ENCODE peak calls at places on chromosomes 13 and 19, in eight cellular contexts. One of them, this sample, is unnamed.
A peak's percentile ranks its signal among the peaks of the same experiment; 100 is the strongest.

GRCh38 chr13:53781941-53782340 is 753.3 kb downstream of the OLFM4 start:
- DNase-seq in HFF-Myc: no peak
- DNase-seq in GM20000: no peak
- DNase-seq in A549: no peak
- DNase-seq in RWPE1: peak; percentile 4
- DNase-seq in choroid plexus epithelial cell: no peak
- DNase-seq in upper lobe of left lung: no peak
- DNase-seq in GM06990: no peak
- DNase-seq in this sample: no peak

GRCh38 chr19:44607049-44607448 is 6.3 kb upstream of the IGSF23 start:
- DNase-seq in GM06990: no peak
- DNase-seq in A549: no peak
- DNase-seq in choroid plexus epithelial cell: no peak
- DNase-seq in RWPE1: peak; percentile 23
- DNase-seq in GM20000: no peak
- DNase-seq in HFF-Myc: no peak
- DNase-seq in upper lobe of left lung: no peak
- DNase-seq in this sample: no peak

GRCh38 chr19:4227771-4228170 is 1.6 kb upstream of the EBI3 start:
- DNase-seq in choroid plexus epithelial cell: no peak
- DNase-seq in HFF-Myc: no peak
- DNase-seq in RWPE1: no peak
- DNase-seq in GM20000: no peak
- DNase-seq in GM06990: no peak
- DNase-seq in A549: no peak
- DNase-seq in upper lobe of left lung: no peak
- DNase-seq in this sample: no peak

GRCh38 chr19:12660980-12661379 is 5.6 kb downstream of the MAN2B1 start:
- DNase-seq in GM20000: no peak
- DNase-seq in choroid plexus epithelial cell: no peak
- DNase-seq in GM06990: no peak
- DNase-seq in RWPE1: no peak
- DNase-seq in HFF-Myc: no peak
- DNase-seq in A549: no peak
- DNase-seq in upper lobe of left lung: no peak
- DNase-seq in this sample: no peak

GRCh38 chr19:51439021-51439465 is 19.2 kb downstream of the SIGLEC8 start:
- DNase-seq in RWPE1: peak; percentile 10
- DNase-seq in HFF-Myc: no peak
- DNase-seq in GM20000: peak; percentile 59
- DNase-seq in choroid plexus epithelial cell: peak; percentile 8
- DNase-seq in upper lobe of left lung: no peak
- DNase-seq in A549: no peak
- DNase-seq in GM06990: no peak
- DNase-seq in this sample: no peak

GRCh38 chr19:50496189-50497029 is 14.6 kb downstream of the JOSD2 start:
- DNase-seq in upper lobe of left lung: peak; percentile 69
- DNase-seq in A549: no peak
- DNase-seq in HFF-Myc: no peak
- DNase-seq in GM20000: no peak
- DNase-seq in GM06990: no peak
- DNase-seq in RWPE1: no peak
- DNase-seq in choroid plexus epithelial cell: no peak
- DNase-seq in this sample: no peak

GRCh38 chr13:86591862-86592261 is 792.6 kb upstream of the SLITRK6 start:
- DNase-seq in HFF-Myc: no peak
- DNase-seq in A549: no peak
- DNase-seq in GM20000: no peak
- DNase-seq in upper lobe of left lung: no peak
- DNase-seq in RWPE1: peak; percentile 16
- DNase-seq in choroid plexus epithelial cell: peak; percentile 71
- DNase-seq in GM06990: no peak
- DNase-seq in this sample: no peak

GRCh38 chr19:44540736-44541135 is 11.3 kb upstream of the CEACAM20 start:
- DNase-seq in upper lobe of left lung: no peak
- DNase-seq in GM20000: no peak
- DNase-seq in HFF-Myc: no peak
- DNase-seq in A549: no peak
- DNase-seq in RWPE1: no peak
- DNase-seq in choroid plexus epithelial cell: no peak
- DNase-seq in GM06990: no peak
- DNase-seq in this sample: no peak

GRCh38 chr19:55113570-55114039 is 3.8 kb downstream of the PPP1R12C start:
- DNase-seq in GM06990: no peak
- DNase-seq in upper lobe of left lung: peak; percentile 75
- DNase-seq in GM20000: peak; percentile 61
- DNase-seq in A549: peak; percentile 56
- DNase-seq in choroid plexus epithelial cell: peak; percentile 96
- DNase-seq in HFF-Myc: peak; percentile 82
- DNase-seq in RWPE1: peak; percentile 34
- DNase-seq in this sample: peak; percentile 82

GRCh38 chr19:8335343-8336071 is 7.6 kb downstream of the KANK3 start:
- DNase-seq in A549: peak; percentile 38
- DNase-seq in RWPE1: no peak
- DNase-seq in choroid plexus epithelial cell: no peak
- DNase-seq in upper lobe of left lung: peak; percentile 88
- DNase-seq in HFF-Myc: no peak
- DNase-seq in GM06990: peak; percentile 68
- DNase-seq in GM20000: peak; percentile 82
- DNase-seq in this sample: no peak

GRCh38 chr13:93903909-93904308 is 575.6 kb downstream of the DCT start:
- DNase-seq in choroid plexus epithelial cell: peak; percentile 41
- DNase-seq in upper lobe of left lung: no peak
- DNase-seq in HFF-Myc: no peak
- DNase-seq in A549: no peak
- DNase-seq in RWPE1: no peak
- DNase-seq in GM20000: no peak
- DNase-seq in GM06990: no peak
- DNase-seq in this sample: no peak

GRCh38 chr19:16660763-16661479 is at the start of gene TMEM38A:
- DNase-seq in upper lobe of left lung: peak; percentile 91
- DNase-seq in GM20000: peak; percentile 83
- DNase-seq in choroid plexus epithelial cell: no peak
- DNase-seq in HFF-Myc: no peak
- DNase-seq in A549: no peak
- DNase-seq in GM06990: peak; percentile 65
- DNase-seq in RWPE1: peak; percentile 55
- DNase-seq in this sample: no peak

GRCh38 chr19:8113017-8113416 is 36.4 kb downstream of the FBN3 start:
- DNase-seq in GM20000: no peak
- DNase-seq in RWPE1: no peak
- DNase-seq in GM06990: no peak
- DNase-seq in upper lobe of left lung: no peak
- DNase-seq in A549: no peak
- DNase-seq in HFF-Myc: no peak
- DNase-seq in choroid plexus epithelial cell: no peak
- DNase-seq in this sample: no peak

GRCh38 chr13:36907801-36908200 is 12.2 kb downstream of the SMAD9 start:
- DNase-seq in RWPE1: no peak
- DNase-seq in HFF-Myc: no peak
- DNase-seq in A549: no peak
- DNase-seq in GM20000: no peak
- DNase-seq in GM06990: no peak
- DNase-seq in upper lobe of left lung: no peak
- DNase-seq in choroid plexus epithelial cell: no peak
- DNase-seq in this sample: no peak

GRCh38 chr19:37905936-37906867 is at the start of gene WDR87:
- DNase-seq in GM20000: peak; percentile 71
- DNase-seq in upper lobe of left lung: peak; percentile 89
- DNase-seq in A549: peak; percentile 73
- DNase-seq in RWPE1: peak; percentile 39
- DNase-seq in GM06990: peak; percentile 78
- DNase-seq in choroid plexus epithelial cell: peak; percentile 37
- DNase-seq in HFF-Myc: no peak
- DNase-seq in this sample: no peak

GRCh38 chr19:11224429-11224828 is 15.0 kb upstream of the ANGPTL8 start:
- DNase-seq in GM20000: no peak
- DNase-seq in upper lobe of left lung: no peak
- DNase-seq in HFF-Myc: no peak
- DNase-seq in A549: no peak
- DNase-seq in GM06990: no peak
- DNase-seq in RWPE1: no peak
- DNase-seq in choroid plexus epithelial cell: no peak
- DNase-seq in this sample: no peak

GRCh38 chr13:27792393-27793218 is at the start of gene GSX1:
- DNase-seq in choroid plexus epithelial cell: peak; percentile 80
- DNase-seq in upper lobe of left lung: peak; percentile 93
- DNase-seq in GM20000: peak; percentile 79
- DNase-seq in HFF-Myc: peak; percentile 25
- DNase-seq in RWPE1: peak; percentile 71
- DNase-seq in A549: peak; percentile 13
- DNase-seq in GM06990: no peak
- DNase-seq in this sample: peak; percentile 40

GRCh38 chr13:76762731-76763130 is 123.5 kb downstream of the KCTD12 start:
- DNase-seq in choroid plexus epithelial cell: no peak
- DNase-seq in GM20000: no peak
- DNase-seq in GM06990: no peak
- DNase-seq in A549: no peak
- DNase-seq in RWPE1: no peak
- DNase-seq in HFF-Myc: no peak
- DNase-seq in upper lobe of left lung: no peak
- DNase-seq in this sample: no peak

GRCh38 chr13:41682766-41683165 is 225.4 kb downstream of the RGCC start:
- DNase-seq in GM20000: no peak
- DNase-seq in choroid plexus epithelial cell: no peak
- DNase-seq in GM06990: no peak
- DNase-seq in A549: no peak
- DNase-seq in RWPE1: no peak
- DNase-seq in HFF-Myc: no peak
- DNase-seq in upper lobe of left lung: no peak
- DNase-seq in this sample: no peak

GRCh38 chr13:97403893-97404683 is 29.9 kb upstream of the RAP2A start:
- DNase-seq in RWPE1: no peak
- DNase-seq in GM06990: no peak
- DNase-seq in A549: no peak
- DNase-seq in HFF-Myc: no peak
- DNase-seq in GM20000: no peak
- DNase-seq in upper lobe of left lung: no peak
- DNase-seq in choroid plexus epithelial cell: no peak
- DNase-seq in this sample: no peak

GRCh38 chr19:17448190-17448967 is at the start of gene TMEM221:
- DNase-seq in GM06990: peak; percentile 41
- DNase-seq in GM20000: peak; percentile 84
- DNase-seq in A549: peak; percentile 55
- DNase-seq in RWPE1: no peak
- DNase-seq in choroid plexus epithelial cell: no peak
- DNase-seq in HFF-Myc: no peak
- DNase-seq in upper lobe of left lung: peak; percentile 91
- DNase-seq in this sample: no peak

GRCh38 chr19:48770223-48770622 is 14.9 kb downstream of the FGF21 start:
- DNase-seq in A549: no peak
- DNase-seq in RWPE1: peak; percentile 27
- DNase-seq in GM20000: no peak
- DNase-seq in upper lobe of left lung: no peak
- DNase-seq in HFF-Myc: no peak
- DNase-seq in choroid plexus epithelial cell: peak; percentile 82
- DNase-seq in GM06990: no peak
- DNase-seq in this sample: peak; percentile 26

GRCh38 chr19:50428768-50429463 is 3.8 kb upstream of the MYBPC2 start:
- DNase-seq in HFF-Myc: no peak
- DNase-seq in RWPE1: no peak
- DNase-seq in choroid plexus epithelial cell: no peak
- DNase-seq in A549: no peak
- DNase-seq in upper lobe of left lung: peak; percentile 54
- DNase-seq in GM20000: no peak
- DNase-seq in GM06990: no peak
- DNase-seq in this sample: no peak

GRCh38 chr19:6126335-6126974 is 9.0 kb upstream of the ACSBG2 start:
- DNase-seq in HFF-Myc: no peak
- DNase-seq in upper lobe of left lung: no peak
- DNase-seq in A549: peak; percentile 62
- DNase-seq in GM06990: peak; percentile 48
- DNase-seq in choroid plexus epithelial cell: peak; percentile 75
- DNase-seq in RWPE1: peak; percentile 66
- DNase-seq in GM20000: peak; percentile 65
- DNase-seq in this sample: peak; percentile 35

GRCh38 chr13:40061466-40062450 is 406.3 kb downstream of the COG6 start:
- DNase-seq in GM06990: no peak
- DNase-seq in upper lobe of left lung: no peak
- DNase-seq in A549: no peak
- DNase-seq in choroid plexus epithelial cell: peak; percentile 64
- DNase-seq in GM20000: no peak
- DNase-seq in RWPE1: no peak
- DNase-seq in HFF-Myc: no peak
- DNase-seq in this sample: no peak

DNA sequence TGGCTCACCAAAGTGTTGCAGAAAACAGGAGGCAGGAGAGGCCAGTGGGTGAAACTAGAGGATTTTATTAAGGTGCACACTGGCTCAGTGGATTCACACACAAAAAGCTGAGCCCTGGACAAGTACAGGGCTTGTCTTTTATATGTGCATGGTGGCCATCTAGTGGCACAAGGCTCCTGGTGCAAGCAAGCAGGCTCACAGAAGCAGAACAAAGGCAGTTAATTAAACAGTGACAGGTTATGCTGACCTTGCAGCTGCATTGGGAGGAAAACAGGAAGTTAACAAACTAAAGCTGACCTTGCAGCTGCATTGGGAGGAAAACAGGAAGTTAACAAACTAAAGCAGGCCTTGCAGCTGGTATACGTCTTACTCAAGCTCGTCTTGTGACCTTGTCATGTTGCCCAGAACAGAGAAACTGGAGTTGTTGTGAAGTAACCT is 65.3 kb upstream of the ZNF681 start:
- DNase-seq in GM20000: no peak
- DNase-seq in choroid plexus epithelial cell: peak; percentile 11
- DNase-seq in upper lobe of left lung: no peak
- DNase-seq in GM06990: peak; percentile 14
- DNase-seq in A549: no peak
- DNase-seq in RWPE1: no peak
- DNase-seq in HFF-Myc: no peak
- DNase-seq in this sample: no peak
- TF ChIP-seq CTCF in GM20000: peak; percentile 11
- TF ChIP-seq CTCF in choroid plexus epithelial cell: peak; percentile 5
- TF ChIP-seq CTCF in upper lobe of left lung: no peak
- TF ChIP-seq CTCF in GM06990: peak; percentile 24
- TF ChIP-seq CTCF in A549: no peak
- TF ChIP-seq CTCF in RWPE1: no peak
- TF ChIP-seq CTCF in HFF-Myc: peak; percentile 17
- TF ChIP-seq CTCF in this sample: no peak

GRCh38 chr19:14361824-14362223 is 19.4 kb upstream of the ADGRE5 start:
- DNase-seq in GM06990: peak; percentile 36
- DNase-seq in upper lobe of left lung: no peak
- DNase-seq in A549: no peak
- DNase-seq in RWPE1: no peak
- DNase-seq in GM20000: peak; percentile 60
- DNase-seq in choroid plexus epithelial cell: no peak
- DNase-seq in HFF-Myc: no peak
- DNase-seq in this sample: no peak
- TF ChIP-seq CTCF in GM06990: peak; percentile 50
- TF ChIP-seq CTCF in upper lobe of left lung: no peak
- TF ChIP-seq CTCF in A549: peak; percentile 23
- TF ChIP-seq CTCF in RWPE1: no peak
- TF ChIP-seq CTCF in GM20000: no peak
- TF ChIP-seq CTCF in choroid plexus epithelial cell: no peak
- TF ChIP-seq CTCF in HFF-Myc: peak; percentile 12
- TF ChIP-seq CTCF in this sample: no peak

GRCh38 chr13:49649244-49649962 is 21.1 kb downstream of the ARL11 start:
- DNase-seq in HFF-Myc: no peak
- DNase-seq in GM20000: no peak
- DNase-seq in GM06990: no peak
- DNase-seq in A549: peak; percentile 28
- DNase-seq in upper lobe of left lung: no peak
- DNase-seq in RWPE1: peak; percentile 21
- DNase-seq in choroid plexus epithelial cell: peak; percentile 68
- DNase-seq in this sample: no peak
- TF ChIP-seq CTCF in HFF-Myc: peak; percentile 47
- TF ChIP-seq CTCF in GM20000: no peak
- TF ChIP-seq CTCF in GM06990: no peak
- TF ChIP-seq CTCF in A549: peak; percentile 43
- TF ChIP-seq CTCF in upper lobe of left lung: no peak
- TF ChIP-seq CTCF in RWPE1: no peak
- TF ChIP-seq CTCF in choroid plexus epithelial cell: peak; percentile 62
- TF ChIP-seq CTCF in this sample: peak; percentile 61

GRCh38 chr13:99446242-99446641 is 55.0 kb upstream of the TM9SF2 start:
- DNase-seq in A549: no peak
- DNase-seq in GM20000: no peak
- DNase-seq in GM06990: no peak
- DNase-seq in upper lobe of left lung: no peak
- DNase-seq in RWPE1: no peak
- DNase-seq in HFF-Myc: no peak
- DNase-seq in choroid plexus epithelial cell: no peak
- DNase-seq in this sample: no peak
- TF ChIP-seq CTCF in A549: no peak
- TF ChIP-seq CTCF in GM20000: no peak
- TF ChIP-seq CTCF in GM06990: peak; percentile 28
- TF ChIP-seq CTCF in upper lobe of left lung: no peak
- TF ChIP-seq CTCF in RWPE1: no peak
- TF ChIP-seq CTCF in HFF-Myc: no peak
- TF ChIP-seq CTCF in choroid plexus epithelial cell: no peak
- TF ChIP-seq CTCF in this sample: peak; percentile 17